ENCODE peak calls at places on chromosomes 5 and 9, in four cellular contexts. B is A549, J is ovary, W is sigmoid colon. D is an unnamed sample.

GRCh38 chr9:557601-558201 is 283.8 kb upstream of the DMRT1 start:
- DNase-seq in W (no peak), J (no peak), B (peak; percentile 91), D (no peak)

GRCh38 chr9:113682297-113682771 is 193.8 kb upstream of the ZNF618 start:
- DNase-seq in J (peak; percentile 79), B (peak; percentile 94), W (peak; percentile 81), D (no peak)

GRCh38 chr5:66958126-66958983 is 238.2 kb downstream of the CD180 start:
- DNase-seq in W (no peak), B (no peak), J (no peak), D (no peak)

GRCh38 chr9:115157245-115157674 is 39.3 kb upstream of the TNC start:
- DNase-seq in W (peak; percentile 66), B (peak; percentile 62), J (no peak), D (no peak)

GRCh38 chr9:116450378-116451139 is 236.5 kb upstream of the TRIM32 start:
- DNase-seq in W (no peak), J (no peak), B (no peak), D (no peak)

GRCh38 chr9:78296208-78296892 is 575 bp upstream of the PSAT1 start:
- DNase-seq in B (peak; percentile 49), W (peak; percentile 71), J (peak; percentile 64), D (no peak)

GRCh38 chr9:1916676-1917075 is 98.5 kb upstream of the SMARCA2 start:
- DNase-seq in B (no peak), W (no peak), J (no peak), D (no peak)

GRCh38 chr5:151270599-151270998 is 17.6 kb downstream of the GM2A start:
- DNase-seq in W (no peak), B (peak; percentile 35), J (no peak), D (no peak)

GRCh38 chr5:36300181-36300926 is 1.3 kb downstream of the RANBP3L start:
- DNase-seq in B (no peak), J (no peak), W (no peak), D (no peak)

GRCh38 chr9:137708590-137709284 is 89.9 kb downstream of the EHMT1 start:
- DNase-seq in W (no peak), J (no peak), B (no peak), D (no peak)

GRCh38 chr5:52069997-52070396 is 686.7 kb downstream of the ISL1 start:
- DNase-seq in B (no peak), J (no peak), W (no peak), D (no peak)

GRCh38 chr9:79611091-79611614 is 39.4 kb downstream of the TLE4 start:
- DNase-seq in J (no peak), W (no peak), B (no peak), D (no peak)

GRCh38 chr9:73348485-73348884 is 196.8 kb downstream of the ANXA1 start:
- DNase-seq in B (peak; percentile 12), W (no peak), J (no peak), D (no peak)

GRCh38 chr5:150163035-150163434 is 3.5 kb upstream of the CDX1 start:
- DNase-seq in B (no peak), J (no peak), W (no peak), D (no peak)

GRCh38 chr5:38340961-38341500 is 82.7 kb downstream of the EGFLAM start:
- DNase-seq in J (no peak), B (no peak), W (no peak), D (no peak)

GRCh38 chr5:50808406-50808805 is 142.0 kb downstream of the PARP8 start:
- DNase-seq in W (no peak), J (no peak), B (no peak), D (no peak)

GRCh38 chr5:74594172-74595040 is 46.1 kb downstream of the ENC1 start:
- DNase-seq in W (no peak), B (no peak), J (no peak), D (no peak)

GRCh38 chr5:56922922-56923321 is 13.5 kb downstream of the SETD9 start:
- DNase-seq in W (no peak), B (no peak), J (no peak), D (no peak)

GRCh38 chr9:38110476-38110875 is 41.4 kb upstream of the SHB start:
- DNase-seq in B (no peak), J (no peak), W (no peak), D (peak; percentile 61)

DNA sequence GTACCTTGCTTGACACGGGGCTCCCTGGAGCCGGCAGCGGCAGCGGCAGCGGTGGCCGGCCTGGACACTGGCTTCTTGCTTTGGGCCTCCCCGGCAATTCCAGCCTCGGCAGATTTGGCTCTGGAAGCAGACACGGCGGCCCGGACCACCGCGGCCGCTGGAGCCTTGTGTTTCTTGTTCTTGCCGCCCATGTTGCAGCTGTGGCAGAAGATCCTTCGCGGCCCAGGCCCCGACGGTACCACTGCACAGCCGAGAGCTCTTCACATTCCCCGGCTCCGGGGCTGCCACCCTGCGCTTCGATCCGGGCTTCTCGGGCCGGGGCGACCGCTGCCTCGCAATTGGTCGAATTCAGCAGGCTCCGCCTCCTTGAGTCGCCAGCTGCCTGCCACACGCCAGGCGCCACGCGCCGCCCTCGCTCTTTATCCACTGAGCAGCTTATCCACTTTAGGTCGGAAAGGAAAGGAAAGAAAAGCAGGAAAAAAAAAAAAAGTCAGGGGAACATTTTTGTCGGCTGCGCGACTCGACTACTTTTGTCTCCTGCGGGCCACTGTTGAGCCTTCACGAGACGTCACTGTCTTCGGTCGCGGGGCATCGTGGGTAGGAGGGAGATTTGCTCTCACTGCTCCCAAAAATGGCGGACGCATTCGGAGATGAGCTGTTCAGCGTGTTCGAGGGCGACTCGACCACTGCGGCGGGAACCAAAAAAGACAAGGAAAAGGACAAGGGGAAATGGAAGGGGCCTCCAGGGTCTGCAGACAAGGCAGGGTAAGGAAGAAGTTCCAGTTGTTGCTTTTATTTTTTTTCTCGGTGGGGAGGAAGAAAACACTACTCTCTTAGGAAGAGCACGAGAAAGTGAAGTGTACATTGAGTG is at the start of the genes DHX29 and MTREX:
- DNase-seq in J (peak; percentile 90), B (peak; percentile 92), W (peak; percentile 96), D (peak; percentile 96)
- TF ChIP-seq POLR2A in J (peak; percentile 29), B (peak; percentile 83), W (peak; percentile 48), D (peak; percentile 23)

GRCh38 chr9:108444400-108445358 is 411.1 kb downstream of the ACTL7B start:
- DNase-seq in W (peak; percentile 62), B (peak; percentile 30), J (no peak), D (no peak)

GRCh38 chr9:108443741-108444140 is 412.0 kb downstream of the ACTL7B start:
- DNase-seq in W (no peak), B (no peak), J (no peak), D (no peak)

GRCh38 chr9:108441251-108441650 is 414.5 kb downstream of the ACTL7B start:
- DNase-seq in J (no peak), W (no peak), B (no peak), D (no peak)

GRCh38 chr9:108442604-108443277 is 413.0 kb downstream of the ACTL7B start:
- DNase-seq in B (no peak), J (no peak), W (no peak), D (no peak)

DNA sequence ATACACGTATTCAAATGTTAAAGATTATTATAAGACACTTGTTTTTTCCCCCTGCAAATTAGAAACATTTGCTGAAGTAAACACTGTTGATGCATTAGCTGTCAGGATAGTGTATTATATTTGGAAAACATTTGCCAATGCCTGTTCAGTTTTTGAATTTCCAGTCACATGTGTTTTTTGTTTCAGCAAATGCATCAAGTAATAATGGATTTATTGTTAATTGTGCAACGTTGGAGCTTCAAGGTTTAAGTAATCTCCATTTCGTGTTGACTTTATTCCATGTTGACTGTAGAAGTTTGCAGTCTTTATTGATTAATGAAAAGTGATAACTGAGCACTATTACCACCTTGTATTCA is 412.5 kb downstream of the ACTL7B start:
- DNase-seq in W (no peak), B (no peak), J (no peak), D (no peak)
- H3K4me3 ChIP-seq in W (no peak overlapping the region), B (no peak overlapping the region), J (no peak overlapping the region), D (peak overlapping the region; percentile 40)

DNA sequence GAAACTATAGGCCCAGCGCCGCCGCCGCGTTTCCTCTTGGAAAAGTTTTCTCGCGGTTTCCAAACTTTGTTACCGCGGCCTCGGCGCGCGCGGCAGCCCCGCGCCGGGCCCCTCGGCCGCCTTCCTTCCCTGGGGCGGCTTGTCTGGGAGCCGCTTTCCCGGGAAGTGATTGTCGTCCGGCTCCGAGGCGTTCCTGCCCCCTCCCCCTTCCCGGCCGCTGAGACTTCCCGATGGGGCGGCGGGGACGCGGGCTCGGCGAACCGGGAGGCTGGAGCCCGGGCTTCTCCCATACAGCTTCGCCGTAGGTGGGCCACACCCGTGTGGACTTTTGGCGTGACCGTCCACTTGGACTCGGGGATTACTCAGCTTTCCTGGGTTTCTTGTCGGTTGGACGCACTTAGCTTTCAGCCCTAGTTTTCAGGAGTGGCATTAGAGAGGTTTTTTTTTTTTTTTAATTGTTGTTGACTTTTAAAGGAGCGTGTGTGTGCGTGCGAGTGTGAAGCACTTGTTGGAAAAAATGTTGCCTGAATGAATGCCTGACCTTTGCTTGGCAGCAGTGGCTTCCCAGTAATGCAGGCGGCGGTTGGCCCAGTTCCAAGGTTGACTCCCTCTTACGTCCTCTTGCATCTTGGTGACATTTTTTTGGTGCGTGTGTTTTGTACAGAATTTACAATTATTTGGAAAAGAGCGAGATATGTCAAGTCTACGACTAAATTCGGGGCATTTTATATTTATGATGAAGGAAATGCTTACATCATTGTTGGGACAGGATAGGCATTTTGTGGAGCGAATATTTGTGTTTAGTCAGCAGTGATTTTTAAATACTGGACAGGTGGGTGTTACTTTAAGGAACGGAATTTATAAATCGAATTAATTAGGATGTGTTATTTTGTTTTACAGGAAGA is 821 bp downstream of the CTNNA1 start:
- DNase-seq in W (peak; percentile 97), J (peak; percentile 93), B (peak; percentile 93), D (peak; percentile 91)
- TF ChIP-seq POLR2A in W (peak; percentile 1), J (no peak), B (no peak), D (no peak)

DNA sequence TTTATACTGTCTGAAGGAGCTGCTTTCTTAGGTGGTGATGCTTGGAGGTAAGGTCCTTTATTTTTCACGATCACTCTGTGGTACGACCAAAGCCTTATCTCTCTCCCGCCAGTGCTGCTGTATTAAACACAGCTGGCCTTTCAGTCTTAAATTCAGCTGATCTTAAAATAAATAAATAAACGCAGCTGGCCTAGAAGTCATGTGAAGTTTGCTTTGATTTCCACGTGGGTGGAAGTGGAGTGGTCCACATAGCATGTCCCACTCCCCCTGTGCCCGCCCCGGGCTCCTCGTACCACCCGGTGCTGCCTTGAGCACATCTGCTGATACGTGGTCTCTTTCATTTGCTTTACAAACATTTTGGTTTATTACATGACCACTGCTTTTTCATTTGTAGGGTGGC is 260.4 kb downstream of the FANCC start:
- DNase-seq in W (no peak), J (no peak), B (no peak), D (no peak)
- H3K4me3 ChIP-seq in W (peak overlapping the region; percentile 35), J (peak overlapping the region; percentile 18), B (peak overlapping the region; percentile 12), D (peak overlapping the region; percentile 30)

D was measured in vagina.